ENCODE peak calls at places on chromosomes 6 and 20, in five cellular contexts. U, N, D, X and H are unnamed samples. For H3K4me1, the result is how much of the 10 kb centered on the place peaks cover.

GRCh38 chr6:165889636-165890403 is 226.8 kb upstream of the PDE10A start:
- DNase-seq in U (no peak), N (peak), D (peak), X (no peak), H (no peak)

GRCh38 chr6:167683028-167683862 is 143.5 kb upstream of the AFDN start:
- DNase-seq in U (peak), N (peak), D (peak), X (no peak), H (peak)

GRCh38 chr20:13493143-13493542 is 145.6 kb downstream of the TASP1 start:
- DNase-seq in U (no peak), N (no peak), D (no peak), X (no peak), H (no peak)

GRCh38 chr6:149060300-149060984 is 257.1 kb upstream of the TAB2 start:
- DNase-seq in U (no peak), N (peak), D (no peak), X (peak), H (no peak)

GRCh38 chr6:26330835-26331808 is 33.9 kb upstream of the BTN3A2 start:
- DNase-seq in U (no peak), N (no peak), D (no peak), X (no peak), H (no peak)

GRCh38 chr6:25898289-25898977 is 24.4 kb upstream of the SLC17A3 start:
- DNase-seq in U (no peak), N (no peak), D (no peak), X (no peak), H (no peak)

GRCh38 chr6:11532097-11532496 is 5.5 kb upstream of the TMEM170B start:
- DNase-seq in U (no peak), N (no peak), D (no peak), X (no peak), H (no peak)

GRCh38 chr20:64159286-64159680 is 5.0 kb upstream of the MYT1 start:
- DNase-seq in U (no peak), N (no peak), D (no peak), X (no peak), H (no peak)

GRCh38 chr20:63518351-63518861 is 2.2 kb upstream of the PPDPF start:
- DNase-seq in U (no peak), N (no peak), D (no peak), X (peak), H (no peak)

GRCh38 chr20:58697201-58697866 is 4.7 kb downstream of the NPEPL1 start:
- DNase-seq in U (no peak), N (peak), D (no peak), X (peak), H (no peak)

GRCh38 chr6:39729945-39730344 is 4.7 kb upstream of the KIF6 start:
- DNase-seq in U (no peak), N (no peak), D (no peak), X (no peak), H (no peak)

GRCh38 chr6:53679446-53679933 is 13.9 kb upstream of the KLHL31 start:
- DNase-seq in U (no peak), N (no peak), D (peak), X (no peak), H (no peak)

GRCh38 chr6:19322691-19323470 is 514.3 kb upstream of the ID4 start:
- DNase-seq in U (no peak), N (no peak), D (no peak), X (no peak), H (no peak)

GRCh38 chr20:41423026-41423425 is 56.4 kb upstream of the EMILIN3 start:
- DNase-seq in U (no peak), N (no peak), D (no peak), X (no peak), H (no peak)

GRCh38 chr20:20096421-20096820 is 44.1 kb downstream of the CFAP61 start:
- DNase-seq in U (no peak), N (no peak), D (no peak), X (no peak), H (no peak)

GRCh38 chr6:33772114-33772830 is 16.7 kb downstream of the LEMD2 start:
- DNase-seq in U (no peak), N (no peak), D (no peak), X (peak), H (no peak)

GRCh38 chr6:83051386-83052172 is 14.1 kb downstream of the UBE3D start:
- DNase-seq in U (no peak), N (no peak), D (no peak), X (no peak), H (no peak)

GRCh38 chr20:54156522-54156921 is 17.3 kb downstream of the CYP24A1 start:
- DNase-seq in U (no peak), N (no peak), D (no peak), X (no peak), H (no peak)

GRCh38 chr20:59159822-59160740 is 3.5 kb upstream of the ZNF831 start:
- DNase-seq in U (no peak), N (no peak), D (no peak), X (peak), H (no peak)

GRCh38 chr20:60255866-60256265 is 297.6 kb downstream of the CDH26 start:
- DNase-seq in U (no peak), N (no peak), D (no peak), X (no peak), H (no peak)

GRCh38 chr6:4133941-4134838 is 1.2 kb downstream of the ECI2 start:
- DNase-seq in U (peak), N (peak), D (no peak), X (no peak), H (peak)

GRCh38 chr6:5981274-5982026 is 25.3 kb downstream of the NRN1 start:
- DNase-seq in U (no peak), N (no peak), D (no peak), X (no peak), H (no peak)

GRCh38 chr6:75317503-75318206 is 33.1 kb upstream of the TMEM30A start:
- DNase-seq in U (no peak), N (no peak), D (no peak), X (no peak), H (no peak)

GRCh38 chr6:4972438-4972837 is 31.4 kb downstream of the RPP40 start:
- DNase-seq in U (no peak), N (no peak), D (no peak), X (no peak), H (no peak)

GRCh38 chr6:144349690-144350132 is 64.6 kb downstream of the UTRN start:
- DNase-seq in U (no peak), N (no peak), D (peak), X (no peak), H (no peak)
- H3K4me1 ChIP-seq in U (under half), N (half or more), D (under half), X (under half), H (under half)

DNA sequence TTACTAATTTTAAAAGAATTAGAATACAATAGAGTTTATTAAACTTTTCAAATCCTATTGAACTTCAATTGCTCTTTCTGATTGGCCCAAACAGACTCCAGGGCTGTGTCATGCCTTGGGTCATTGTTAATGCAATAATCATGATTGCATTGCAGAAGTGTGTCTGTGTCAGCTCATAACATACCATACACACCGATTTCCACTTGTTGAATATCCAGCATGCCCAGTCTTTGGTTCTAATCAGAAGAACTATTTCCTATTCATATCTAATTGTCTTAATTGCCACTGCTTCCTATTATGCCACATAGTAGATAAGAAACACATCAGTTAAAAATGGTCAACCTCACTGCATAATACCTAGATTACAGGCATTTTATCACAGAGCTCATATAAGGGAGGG is 106.1 kb upstream of the JAG1 start:
- DNase-seq in U (no peak), N (no peak), D (no peak), X (no peak), H (no peak)
- H3K4me3 ChIP-seq in U (no peak), N (no peak), D (no peak), X (no peak), H (no peak)

GRCh38 chr6:30724906-30725667 is 4.9 kb downstream of the TUBB start:
- DNase-seq in U (no peak), N (no peak), D (no peak), X (no peak), H (no peak)
- TF ChIP-seq POLR2A in U (no peak), N (no peak), D (no peak), X (no peak), H (no peak)

GRCh38 chr20:62485701-62486089 is 9.9 kb upstream of the GATA5 start:
- DNase-seq in U (no peak), N (no peak), D (no peak), X (no peak), H (no peak)
- H3K4me1 ChIP-seq in U (under half), N (under half), D (under half), X (under half), H (half or more)

GRCh38 chr6:2476376-2476775 is 231.0 kb upstream of the GMDS start:
- DNase-seq in U (no peak), N (no peak), D (peak), X (no peak), H (no peak)
- H3K4me3 ChIP-seq in U (no peak), N (no peak), D (no peak), X (no peak), H (no peak)

DNA sequence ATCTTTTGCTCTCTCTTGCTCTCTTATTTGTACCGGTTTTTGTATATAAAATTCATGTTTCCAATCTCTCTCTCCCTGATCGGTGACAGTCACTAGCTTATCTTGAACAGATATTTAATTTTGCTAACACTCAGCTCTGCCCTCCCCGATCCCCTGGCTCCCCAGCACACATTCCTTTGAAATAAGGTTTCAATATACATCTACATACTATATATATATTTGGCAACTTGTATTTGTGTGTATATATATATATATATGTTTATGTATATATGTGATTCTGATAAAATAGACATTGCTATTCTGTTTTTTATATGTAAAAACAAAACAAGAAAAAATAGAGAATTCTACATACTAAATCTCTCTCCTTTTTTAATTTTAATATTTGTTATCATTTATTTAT is 15.9 kb downstream of the VEGFA start:
- DNase-seq in U (no peak), N (no peak), D (no peak), X (no peak), H (no peak)
- TF ChIP-seq POLR2A in U (no peak), N (no peak), D (no peak), X (no peak), H (no peak)